ENCODE peak calls at places on chromosome 4, in five cellular contexts. S is ovary; V is CD4-positive, alpha-beta T cell; N is NCI-H1092 treated with DMSO at 0.1 percent for 48 hours; T is NCI-H510A treated with DMSO at 0.1 percent for 48 hours. F is an unnamed sample.
A peak's percentile ranks its signal among the peaks of the same experiment; 100 is the strongest.

GRCh38 chr4:127631420-127631819 is 1.3 kb upstream of the INTU start:
- DNase-seq in S (no peak), V (no peak), N (no peak), T (no peak), F (no peak)

GRCh38 chr4:111883557-111883999 is 261.7 kb upstream of the FAM241A start:
- DNase-seq in S (no peak), V (no peak), N (no peak), T (peak; percentile 67), F (no peak)

GRCh38 chr4:41579043-41579442 is 41.1 kb downstream of the LIMCH1 start:
- DNase-seq in S (no peak), V (no peak), N (no peak), T (peak; percentile 31), F (no peak)

GRCh38 chr4:3291969-3292570 is 751 bp upstream of the RGS12 start:
- DNase-seq in S (peak; percentile 76), V (no peak), N (peak; percentile 50), T (no peak), F (no peak)

GRCh38 chr4:76365636-76366035 is 55.3 kb downstream of the CCDC158 start:
- DNase-seq in S (no peak), V (no peak), N (no peak), T (no peak), F (no peak)

GRCh38 chr4:173522160-173522873 is 7.7 kb downstream of the HAND2 start:
- DNase-seq in S (peak; percentile 97), V (no peak), N (peak; percentile 15), T (peak; percentile 26), F (no peak)

GRCh38 chr4:8857682-8858187 is 13.9 kb downstream of the HMX1 start:
- DNase-seq in S (no peak), V (no peak), N (no peak), T (no peak), F (no peak)

GRCh38 chr4:73309211-73309610 is 50.6 kb upstream of the ANKRD17 start:
- DNase-seq in S (no peak), V (no peak), N (no peak), T (no peak), F (no peak)

GRCh38 chr4:99816611-99817309 is at the start of gene DAPP1:
- DNase-seq in S (no peak), V (peak; percentile 65), N (no peak), T (peak; percentile 25), F (peak; percentile 59)

GRCh38 chr4:103067841-103068547 is 8.6 kb downstream of the SLC9B2 start:
- DNase-seq in S (no peak), V (no peak), N (no peak), T (no peak), F (no peak)

GRCh38 chr4:108172780-108173598 is 4.3 kb upstream of the LEF1 start:
- DNase-seq in S (peak; percentile 75), V (peak; percentile 67), N (peak; percentile 92), T (no peak), F (peak; percentile 53)

GRCh38 chr4:26060286-26060685 is 146.3 kb downstream of the SMIM20 start:
- DNase-seq in S (no peak), V (no peak), N (no peak), T (no peak), F (no peak)

F was measured in activated T-helper 9 cell treated with anti-CD3 and anti-CD28 coated beads, Interleukin-2, amount 50 U/mL, for 16 hours.